ENCODE peak calls at places on chromosomes 7 and 10, in four cellular contexts. M is HT1080, H is head of caudate nucleus, A is pancreas. V is an unnamed sample.

GRCh38 chr7:129831424-129832058 is 121.2 kb downstream of the UBE2H start:
- DNase-seq in M (peak), H (no peak), A (no peak), V (peak)

GRCh38 chr7:152523916-152524315 is 88.1 kb upstream of the KMT2C start:
- DNase-seq in M (no peak), H (peak), A (no peak), V (no peak)

GRCh38 chr7:153832160-153832559 is 220.0 kb upstream of the DPP6 start:
- DNase-seq in M (no peak), H (no peak), A (no peak), V (no peak)

GRCh38 chr7:42315096-42315495 is 78.1 kb upstream of the GLI3 start:
- DNase-seq in M (peak), H (no peak), A (no peak), V (peak)

GRCh38 chr10:113131611-113132330 is 181.7 kb downstream of the TCF7L2 start:
- DNase-seq in M (no peak), H (no peak), A (no peak), V (peak)

GRCh38 chr7:5665106-5666025 is 116.1 kb downstream of the RNF216 start:
- DNase-seq in M (peak), H (peak), A (peak), V (peak)

GRCh38 chr7:142535123-142535779 is 214.0 kb upstream of the PRSS1 start:
- DNase-seq in M (peak), H (peak), A (no peak), V (peak)

GRCh38 chr10:17232276-17232987 is 4.4 kb downstream of the VIM start:
- DNase-seq in M (no peak), H (no peak), A (no peak), V (peak)

GRCh38 chr7:25613912-25614311 is 385.6 kb upstream of the NPVF start:
- DNase-seq in M (no peak), H (no peak), A (no peak), V (no peak)

GRCh38 chr10:60623627-60624026 is 154.7 kb upstream of the CDK1 start:
- DNase-seq in M (no peak), H (no peak), A (no peak), V (no peak)

GRCh38 chr10:96691761-96692160 is 28.6 kb downstream of the PIK3AP1 start:
- DNase-seq in M (no peak), H (no peak), A (no peak), V (no peak)

GRCh38 chr7:1535695-1536094 is 5.2 kb downstream of the MAFK start:
- DNase-seq in M (no peak), H (no peak), A (peak), V (no peak)

GRCh38 chr10:130686680-130687300 is 550.6 kb downstream of the GLRX3 start:
- DNase-seq in M (no peak), H (peak), A (no peak), V (peak)